ENCODE peak calls at places on chromosomes 1 and 21, in ten cellular contexts. Z is lung, L is transverse colon, F is endodermal cell, O is Caco-2, M is BJ, N is PC-9, R is neuronal stem cell, C is neural progenitor cell, V is left ventricle myocardium inferior. K is an unnamed sample. For H3K36me3, the result is how much of the 10 kb centered on the place peaks cover.

GRCh38 chr1:97145321-97145956 is 423.9 kb downstream of the PTBP2 start:
- DNase-seq in Z (no peak), L (no peak), F (no peak), O (no peak), M (peak), N (no peak), R (peak), C (peak), V (no peak), K (no peak)

GRCh38 chr1:207248544-207249206 is 72.8 kb upstream of the CD55 start:
- DNase-seq in Z (no peak), L (no peak), F (no peak), O (no peak), M (no peak), N (no peak), R (no peak), C (no peak), V (no peak), K (no peak)

GRCh38 chr1:207644852-207645631 is at the start of gene CR1L:
- DNase-seq in Z (peak), L (peak), F (peak), O (no peak), M (no peak), N (peak), R (no peak), C (peak), V (peak), K (no peak)

GRCh38 chr21:41328660-41329300 is 12.2 kb downstream of the FAM3B start:
- DNase-seq in Z (no peak), L (no peak), F (no peak), O (no peak), M (no peak), N (no peak), R (no peak), C (no peak), V (no peak), K (no peak)

GRCh38 chr1:5563861-5564577 is 428.2 kb downstream of the NPHP4 start:
- DNase-seq in Z (no peak), L (no peak), F (no peak), O (no peak), M (no peak), N (no peak), R (no peak), C (no peak), V (no peak), K (no peak)

GRCh38 chr1:55916480-55916879 is 662.9 kb downstream of the PLPP3 start:
- DNase-seq in Z (no peak), L (no peak), F (no peak), O (no peak), M (peak), N (peak), R (no peak), C (no peak), V (no peak), K (no peak)

GRCh38 chr1:21344750-21345443 is 54.6 kb upstream of the ECE1 start:
- DNase-seq in Z (no peak), L (no peak), F (peak), O (no peak), M (no peak), N (no peak), R (no peak), C (peak), V (no peak), K (peak)

GRCh38 chr21:45317401-45318145 is 29.9 kb upstream of the POFUT2 start:
- DNase-seq in Z (no peak), L (no peak), F (peak), O (peak), M (peak), N (no peak), R (no peak), C (no peak), V (peak), K (peak)

GRCh38 chr1:193270996-193271395 is 84.6 kb upstream of the B3GALT2 start:
- DNase-seq in Z (no peak), L (no peak), F (no peak), O (no peak), M (no peak), N (no peak), R (no peak), C (no peak), V (no peak), K (no peak)

GRCh38 chr1:65141394-65141793 is 6.6 kb upstream of the AK4 start:
- DNase-seq in Z (no peak), L (peak), F (no peak), O (no peak), M (peak), N (peak), R (no peak), C (no peak), V (no peak), K (no peak)

GRCh38 chr1:151405167-151405951 is 6.0 kb downstream of the PSMB4 start:
- DNase-seq in Z (no peak), L (no peak), F (no peak), O (no peak), M (no peak), N (no peak), R (no peak), C (no peak), V (peak), K (no peak)

GRCh38 chr21:42699196-42699595 is 45.8 kb downstream of the PDE9A start:
- DNase-seq in Z (no peak), L (no peak), F (no peak), O (no peak), M (no peak), N (no peak), R (no peak), C (no peak), V (no peak), K (peak)

GRCh38 chr1:197073978-197074377 is 6.9 kb upstream of the F13B start:
- DNase-seq in Z (no peak), L (no peak), F (no peak), O (no peak), M (no peak), N (no peak), R (no peak), C (no peak), V (no peak), K (no peak)

GRCh38 chr21:45975017-45975595 is 6.5 kb upstream of the COL6A1 start:
- DNase-seq in Z (no peak), L (peak), F (peak), O (no peak), M (no peak), N (no peak), R (no peak), C (peak), V (peak), K (peak)

GRCh38 chr21:36887983-36888382 is 78.5 kb downstream of the HLCS start:
- DNase-seq in Z (no peak), L (no peak), F (no peak), O (no peak), M (no peak), N (no peak), R (peak), C (peak), V (no peak), K (no peak)

GRCh38 chr1:230140221-230141001 is 73.4 kb downstream of the GALNT2 start:
- DNase-seq in Z (no peak), L (peak), F (no peak), O (no peak), M (no peak), N (no peak), R (no peak), C (no peak), V (no peak), K (no peak)

GRCh38 chr21:36776981-36777617 is 78.2 kb downstream of the SIM2 start:
- DNase-seq in Z (no peak), L (no peak), F (no peak), O (no peak), M (no peak), N (no peak), R (no peak), C (no peak), V (no peak), K (no peak)

GRCh38 chr1:199242601-199243000 is 603.8 kb downstream of the PTPRC start:
- DNase-seq in Z (no peak), L (no peak), F (no peak), O (no peak), M (no peak), N (no peak), R (no peak), C (no peak), V (no peak), K (no peak)

GRCh38 chr1:214029796-214030195 is 42.0 kb downstream of the PROX1 start:
- DNase-seq in Z (no peak), L (no peak), F (peak), O (no peak), M (no peak), N (no peak), R (peak), C (peak), V (no peak), K (peak)

GRCh38 chr1:231390071-231390470 is 32.0 kb downstream of the EGLN1 start:
- DNase-seq in Z (no peak), L (no peak), F (no peak), O (no peak), M (no peak), N (no peak), R (no peak), C (no peak), V (no peak), K (no peak)

GRCh38 chr1:86706018-86706417 is 1.6 kb downstream of the SH3GLB1 start:
- DNase-seq in Z (no peak), L (no peak), F (no peak), O (no peak), M (no peak), N (no peak), R (no peak), C (no peak), V (no peak), K (no peak)

GRCh38 chr1:101216623-101217022 is 20.2 kb upstream of the S1PR1 start:
- DNase-seq in Z (no peak), L (no peak), F (no peak), O (no peak), M (no peak), N (peak), R (no peak), C (no peak), V (no peak), K (no peak)

GRCh38 chr21:41761211-41762181 is 5.4 kb downstream of the RIPK4 start:
- DNase-seq in Z (peak), L (no peak), F (peak), O (no peak), M (peak), N (peak), R (no peak), C (peak), V (peak), K (peak)

GRCh38 chr1:89633745-89634625 is 1.1 kb downstream of the LRRC8C start:
- DNase-seq in Z (no peak), L (peak), F (peak), O (no peak), M (no peak), N (no peak), R (peak), C (peak), V (no peak), K (peak)

GRCh38 chr1:113095790-113096455 is 22.9 kb downstream of the LRIG2 start:
- DNase-seq in Z (no peak), L (no peak), F (no peak), O (no peak), M (no peak), N (no peak), R (no peak), C (no peak), V (no peak), K (no peak)

GRCh38 chr1:203286161-203286984 is 18.9 kb upstream of the BTG2 start:
- DNase-seq in Z (no peak), L (peak), F (peak), O (no peak), M (no peak), N (no peak), R (no peak), C (peak), V (no peak), K (no peak)
- H3K4me3 ChIP-seq in Z (no peak), L (no peak), F (no peak), O (no peak), M (no peak), N (no peak), R (no peak), C (no peak), V (no peak), K (no peak)

GRCh38 chr1:183908095-183908494 is 103.2 kb downstream of the RGL1 start:
- DNase-seq in Z (no peak), L (no peak), F (no peak), O (no peak), M (no peak), N (no peak), R (no peak), C (no peak), V (no peak), K (no peak)
- H3K36me3 ChIP-seq in Z (under half), L (under half), F (under half), O (under half), M (under half), N (under half), R (under half), C (under half), V (half or more), K (under half)

DNA sequence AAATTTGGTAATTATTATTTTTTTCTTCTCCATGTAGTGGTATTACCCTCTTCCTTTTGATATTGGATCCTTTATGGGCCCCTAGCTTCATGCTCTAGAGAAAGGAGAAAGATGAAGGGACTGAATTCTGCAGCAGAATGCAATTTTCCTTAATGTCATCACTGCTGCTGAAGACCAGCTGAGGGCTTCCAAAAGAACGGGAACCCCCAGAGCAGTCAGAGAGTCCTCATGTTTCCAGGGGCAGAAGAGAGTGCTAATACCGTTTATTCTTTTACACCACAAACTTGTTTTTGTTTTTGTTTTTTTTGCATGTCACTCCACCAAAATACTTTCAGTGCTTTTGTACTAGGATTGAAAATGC is 21.1 kb upstream of the TBX15 start:
- DNase-seq in Z (no peak), L (no peak), F (no peak), O (no peak), M (no peak), N (no peak), R (no peak), C (no peak), V (no peak), K (no peak)
- H3K4me3 ChIP-seq in Z (no peak), L (no peak), F (no peak), O (no peak), M (no peak), N (no peak), R (no peak), C (no peak), V (no peak), K (no peak)

GRCh38 chr1:32774464-32774808 is 42.7 kb downstream of the YARS1 start:
- DNase-seq in Z (no peak), L (no peak), F (peak), O (no peak), M (no peak), N (no peak), R (no peak), C (no peak), V (no peak), K (no peak)

GRCh38 chr1:32773018-32773763 is 44.0 kb downstream of the YARS1 start:
- DNase-seq in Z (peak), L (peak), F (peak), O (peak), M (no peak), N (peak), R (peak), C (peak), V (peak), K (peak)

GRCh38 chr1:32774950-32775634 is 42.1 kb downstream of the YARS1 start:
- DNase-seq in Z (no peak), L (no peak), F (peak), O (no peak), M (no peak), N (peak), R (no peak), C (no peak), V (no peak), K (no peak)

GRCh38 chr1:32772281-32773017 is 44.7 kb downstream of the YARS1 start:
- DNase-seq in Z (no peak), L (no peak), F (no peak), O (no peak), M (no peak), N (no peak), R (no peak), C (no peak), V (no peak), K (no peak)

GRCh38 chr1:32773764-32774463 is 43.2 kb downstream of the YARS1 start:
- DNase-seq in Z (no peak), L (no peak), F (peak), O (no peak), M (no peak), N (no peak), R (no peak), C (no peak), V (no peak), K (peak)
- H3K36me3 ChIP-seq in Z (under half), L (under half), F (half or more), O (under half), M (under half), N (under half), R (under half), C (under half), V (half or more), K (under half)

GRCh38 chr1:153133743-153134142 is 16.9 kb downstream of the SPRR2G start:
- DNase-seq in Z (no peak), L (no peak), F (no peak), O (no peak), M (no peak), N (no peak), R (no peak), C (no peak), V (no peak), K (no peak)
- H3K4me3 ChIP-seq in Z (no peak), L (no peak), F (no peak), O (no peak), M (no peak), N (no peak), R (no peak), C (no peak), V (no peak), K (no peak)

GRCh38 chr1:43981636-43982035 is 2.6 kb downstream of the B4GALT2 start:
- DNase-seq in Z (no peak), L (no peak), F (no peak), O (no peak), M (no peak), N (no peak), R (no peak), C (no peak), V (no peak), K (no peak)

GRCh38 chr1:43980255-43981134 is 1.5 kb downstream of the B4GALT2 start:
- DNase-seq in Z (no peak), L (no peak), F (no peak), O (no peak), M (no peak), N (no peak), R (no peak), C (no peak), V (no peak), K (peak)

GRCh38 chr1:43979528-43980254 is 681 bp downstream of the B4GALT2 start:
- DNase-seq in Z (peak), L (peak), F (peak), O (peak), M (no peak), N (peak), R (no peak), C (peak), V (peak), K (peak)

GRCh38 chr1:43982241-43982640 is 3.2 kb downstream of the B4GALT2 start:
- DNase-seq in Z (no peak), L (no peak), F (no peak), O (no peak), M (no peak), N (no peak), R (no peak), C (no peak), V (no peak), K (no peak)

DNA sequence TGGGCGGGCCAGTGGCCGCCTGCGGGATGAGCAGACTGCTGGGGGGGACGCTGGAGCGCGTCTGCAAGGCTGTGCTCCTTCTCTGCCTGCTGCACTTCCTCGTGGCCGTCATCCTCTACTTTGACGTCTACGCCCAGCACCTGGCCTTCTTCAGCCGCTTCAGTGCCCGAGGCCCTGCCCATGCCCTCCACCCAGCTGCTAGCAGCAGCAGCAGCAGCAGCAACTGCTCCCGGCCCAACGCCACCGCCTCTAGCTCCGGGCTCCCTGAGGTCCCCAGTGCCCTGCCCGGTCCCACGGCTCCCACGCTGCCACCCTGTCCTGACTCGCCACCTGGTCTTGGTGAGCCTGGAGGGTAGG is 2.1 kb downstream of the B4GALT2 start:
- DNase-seq in Z (no peak), L (peak), F (no peak), O (no peak), M (no peak), N (peak), R (no peak), C (no peak), V (no peak), K (peak)
- H3K36me3 ChIP-seq in Z (under half), L (under half), F (under half), O (under half), M (under half), N (under half), R (under half), C (under half), V (under half), K (under half)

GRCh38 chr1:57423135-57424131 is at the start of gene DAB1:
- DNase-seq in Z (no peak), L (no peak), F (peak), O (no peak), M (no peak), N (no peak), R (peak), C (peak), V (no peak), K (peak)
- H3K4me3 ChIP-seq in Z (no peak), L (no peak), F (peak), O (no peak), M (peak), N (no peak), R (peak), C (peak), V (peak), K (peak)

DNA sequence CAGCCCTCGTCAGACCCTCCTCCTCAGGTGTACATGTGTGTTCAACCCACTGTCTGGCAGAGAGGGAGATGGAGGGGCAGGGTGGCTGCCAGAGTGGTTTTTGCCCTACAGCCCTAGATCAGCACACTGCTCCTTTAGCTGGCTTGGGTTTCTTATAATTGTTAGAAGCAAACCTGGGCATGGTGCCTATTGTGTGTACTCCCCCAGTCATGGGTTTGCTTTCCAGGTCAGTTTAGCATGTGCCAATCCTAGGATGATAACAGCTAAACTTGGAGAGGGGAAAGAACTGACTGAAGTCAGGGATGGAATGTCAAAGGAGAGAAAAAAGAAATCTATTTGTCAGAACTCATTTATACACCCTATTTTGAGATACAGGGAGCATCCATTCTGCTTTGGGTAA is 63.3 kb downstream of the UCK2 start:
- DNase-seq in Z (no peak), L (no peak), F (no peak), O (no peak), M (no peak), N (no peak), R (no peak), C (no peak), V (no peak), K (no peak)
- H3K36me3 ChIP-seq in Z (under half), L (under half), F (under half), O (under half), M (under half), N (under half), R (under half), C (under half), V (under half), K (under half)

GRCh38 chr1:114227059-114227458 is 73.4 kb upstream of the SYT6 start:
- DNase-seq in Z (no peak), L (no peak), F (no peak), O (no peak), M (no peak), N (no peak), R (no peak), C (no peak), V (peak), K (no peak)
- H3K4me3 ChIP-seq in Z (no peak), L (no peak), F (no peak), O (no peak), M (no peak), N (no peak), R (no peak), C (no peak), V (no peak), K (no peak)

GRCh38 chr1:42950146-42950480 is 8.6 kb downstream of the SLC2A1 start:
- DNase-seq in Z (no peak), L (no peak), F (no peak), O (no peak), M (no peak), N (no peak), R (no peak), C (no peak), V (no peak), K (no peak)
- H3K36me3 ChIP-seq in Z (under half), L (under half), F (under half), O (under half), M (under half), N (under half), R (half or more), C (under half), V (under half), K (under half)